ENCODE peak calls at places on chromosomes 12 and 14, in four cellular contexts. F, I, W and H are unnamed samples.

GRCh38 chr12:2353281-2353680 is 300.5 kb downstream of the CACNA1C start:
- DNase-seq in F (no peak), I (no peak), W (no peak), H (no peak)

GRCh38 chr12:30164937-30165336 is 381.2 kb upstream of the TMTC1 start:
- DNase-seq in F (no peak), I (no peak), W (no peak), H (no peak)

GRCh38 chr14:99718031-99718810 is 34.1 kb downstream of the CYP46A1 start:
- DNase-seq in F (no peak), I (no peak), W (no peak), H (peak)

GRCh38 chr12:111444706-111445310 is 39.1 kb downstream of the SH2B3 start:
- DNase-seq in F (no peak), I (peak), W (peak), H (peak)

GRCh38 chr12:6684609-6685008 is 4.6 kb downstream of the ZNF384 start:
- DNase-seq in F (peak), I (peak), W (peak), H (peak)

GRCh38 chr12:2958432-2959193 is 584 bp upstream of the TEAD4 start:
- DNase-seq in F (peak), I (peak), W (no peak), H (peak)

GRCh38 chr12:112256780-112257179 is 125.5 kb downstream of the HECTD4 start:
- DNase-seq in F (no peak), I (no peak), W (no peak), H (no peak)

GRCh38 chr12:51009038-51009437 is 17.1 kb downstream of the SLC11A2 start:
- DNase-seq in F (no peak), I (no peak), W (peak), H (no peak)

GRCh38 chr14:61280526-61281185 is 482 bp downstream of the TMEM30B start:
- DNase-seq in F (peak), I (peak), W (peak), H (peak)

GRCh38 chr12:108475396-108475795 is 39.7 kb upstream of the FICD start:
- DNase-seq in F (no peak), I (no peak), W (no peak), H (no peak)

GRCh38 chr12:97984951-97985350 is 522.3 kb downstream of the RMST start:
- DNase-seq in F (no peak), I (no peak), W (no peak), H (no peak)

GRCh38 chr12:66087365-66087943 is 43.1 kb downstream of the LLPH start:
- DNase-seq in F (peak), I (peak), W (peak), H (peak)

GRCh38 chr12:50365709-50366406 is 30.6 kb downstream of the FAM186A start:
- DNase-seq in F (no peak), I (no peak), W (no peak), H (no peak)

GRCh38 chr12:3200032-3200617 is 122.9 kb downstream of the TSPAN9 start:
- DNase-seq in F (peak), I (peak), W (no peak), H (peak)

GRCh38 chr12:30047499-30048262 is 263.9 kb upstream of the TMTC1 start:
- DNase-seq in F (no peak), I (no peak), W (no peak), H (peak)

GRCh38 chr14:85357120-85357519 is 172.8 kb upstream of the FLRT2 start:
- DNase-seq in F (no peak), I (no peak), W (no peak), H (no peak)